ENCODE peak calls at places on chromosomes 16 and 17, in four cellular contexts. H, T, J and S are unnamed samples.

GRCh38 chr17:78664476-78665384 is 87.5 kb upstream of the DNAH17 start:
- DNase-seq in J (no peak), T (no peak), H (no peak), S (no peak)

GRCh38 chr16:75097191-75097761 is 19.3 kb downstream of the LDHD start:
- DNase-seq in J (no peak), H (no peak), T (no peak), S (no peak)

GRCh38 chr16:4968879-4969278 is 10.7 kb downstream of the SEC14L5 start:
- DNase-seq in J (no peak), T (no peak), H (no peak), S (no peak)

GRCh38 chr17:74373838-74374606 is 6.7 kb downstream of the GPR142 start:
- DNase-seq in H (peak; percentile 95), J (no peak), T (no peak), S (no peak)

GRCh38 chr17:18261146-18261515 is 669 bp downstream of the MIEF2 start:
- DNase-seq in H (no peak), T (no peak), J (peak; percentile 68), S (no peak)

GRCh38 chr17:41340934-41341861 is 9.4 kb downstream of the KRT33A start:
- DNase-seq in T (no peak), H (no peak), J (no peak), S (no peak)

GRCh38 chr16:89444151-89444723 is 46.1 kb downstream of the ANKRD11 start:
- DNase-seq in T (no peak), J (no peak), H (no peak), S (no peak)

GRCh38 chr16:52545157-52545543 is 1.8 kb downstream of the TOX3 start:
- DNase-seq in T (no peak), H (no peak), J (no peak), S (no peak)

GRCh38 chr17:9409026-9409425 is 166.6 kb downstream of the STX8 start:
- DNase-seq in H (no peak), T (no peak), J (no peak), S (no peak)

GRCh38 chr16:23823475-23824407 is 12.0 kb upstream of the PRKCB start:
- DNase-seq in T (no peak), J (no peak), H (no peak), S (no peak)

GRCh38 chr17:39642675-39643074 is 5.7 kb downstream of the STARD3 start:
- DNase-seq in T (no peak), J (no peak), H (no peak), S (no peak)

GRCh38 chr16:4426021-4426684 is 485 bp downstream of the DNAJA3 start:
- DNase-seq in J (no peak), T (no peak), H (no peak), S (no peak)

GRCh38 chr17:7306911-7307685 is at the start of gene EIF5A:
- DNase-seq in H (peak; percentile 99), T (peak; percentile 99), J (peak; percentile 100), S (peak; percentile 100)

GRCh38 chr16:55842369-55843104 is 9.6 kb upstream of the CES1 start:
- DNase-seq in T (no peak), J (no peak), H (peak; percentile 75), S (peak; percentile 5)

GRCh38 chr16:610513-611381 is 20.0 kb upstream of the WFIKKN1 start:
- DNase-seq in H (peak; percentile 76), T (no peak), J (peak; percentile 86), S (no peak)

GRCh38 chr16:53666816-53667415 is 36.7 kb downstream of the RPGRIP1L start:
- DNase-seq in H (no peak), J (no peak), T (peak; percentile 34), S (no peak)

GRCh38 chr16:35370617-35371016 is 1911.2 kb downstream of the TP53TG3F start:
- DNase-seq in H (no peak), T (no peak), J (no peak), S (no peak)

GRCh38 chr17:49730078-49730786 is 22.5 kb upstream of the SLC35B1 start:
- DNase-seq in J (no peak), T (peak; percentile 94), H (peak; percentile 75), S (no peak)

GRCh38 chr17:44901323-44901965 is 2.2 kb upstream of the EFTUD2 start:
- DNase-seq in T (no peak), J (no peak), H (no peak), S (no peak)

GRCh38 chr17:40645932-40646331 is 1.7 kb downstream of the SMARCE1 start:
- DNase-seq in J (no peak), T (no peak), H (no peak), S (no peak)

GRCh38 chr17:65627892-65628622 is 66.6 kb upstream of the AXIN2 start:
- DNase-seq in H (peak; percentile 21), J (no peak), T (peak; percentile 29), S (no peak)

GRCh38 chr16:29984764-29985147 is 10.7 kb downstream of the HIRIP3 start:
- DNase-seq in J (no peak), H (no peak), T (no peak), S (no peak)

GRCh38 chr16:1244881-1245280 is 4.4 kb downstream of the TPSAB1 start:
- DNase-seq in J (no peak), T (no peak), H (no peak), S (no peak)

GRCh38 chr17:38465420-38466345 is 37.4 kb downstream of the ARHGAP23 start:
- DNase-seq in T (no peak), H (no peak), J (no peak), S (no peak)

GRCh38 chr17:56739376-56739775 is 94.3 kb downstream of the C17orf67 start:
- DNase-seq in H (no peak), T (no peak), J (no peak), S (no peak)

GRCh38 chr17:43457362-43457692 is 26.4 kb upstream of the DHX8 start:
- DNase-seq in J (no peak), H (no peak), T (no peak), S (no peak)

GRCh38 chr16:29748077-29748759 is 2.4 kb upstream of the C16orf54 start:
- DNase-seq in T (no peak), J (no peak), H (no peak), S (no peak)

GRCh38 chr16:66222756-66223155 is 143.7 kb upstream of the CDH5 start:
- DNase-seq in H (no peak), T (no peak), J (no peak), S (no peak)